ENCODE peak calls at places on chromosomes 3 and 15, in seven cellular contexts. K is PC-3, S is GM23248, J is GM23338, D is MM.1S, L is hepatocyte, B is HCT116. F is an unnamed sample.

GRCh38 chr15:64883097-64883581 is 28.6 kb upstream of the ANKDD1A start:
- DNase-seq in K (no peak), S (peak; percentile 40), J (no peak), D (no peak), L (no peak), B (no peak), F (no peak)

GRCh38 chr15:45714501-45715488 is 80.0 kb downstream of the SQOR start:
- DNase-seq in K (peak; percentile 74), S (peak; percentile 74), J (peak; percentile 86), D (peak; percentile 69), L (peak; percentile 87), B (peak; percentile 35), F (peak; percentile 84)

GRCh38 chr3:171212648-171213047 is 186.1 kb upstream of the SLC2A2 start:
- DNase-seq in K (no peak), S (no peak), J (no peak), D (no peak), L (no peak), B (no peak), F (no peak)

GRCh38 chr15:84671211-84671610 is 13.2 kb upstream of the NMB start:
- DNase-seq in K (no peak), S (peak; percentile 86), J (no peak), D (no peak), L (no peak), B (no peak), F (no peak)

GRCh38 chr3:10600159-10601125 is 95.1 kb upstream of the ATP2B2 start:
- DNase-seq in K (peak; percentile 8), S (peak; percentile 9), J (no peak), D (no peak), L (no peak), B (no peak), F (peak; percentile 44)

GRCh38 chr3:140186421-140186920 is 251.5 kb downstream of the CLSTN2 start:
- DNase-seq in K (no peak), S (peak; percentile 67), J (no peak), D (no peak), L (peak; percentile 27), B (no peak), F (no peak)

GRCh38 chr3:17832021-17832420 is 89.6 kb upstream of the TBC1D5 start:
- DNase-seq in K (no peak), S (peak; percentile 69), J (no peak), D (no peak), L (no peak), B (no peak), F (no peak)

GRCh38 chr3:59607628-59608027 is 557.8 kb upstream of the CFAP20DC start:
- DNase-seq in K (peak; percentile 14), S (peak; percentile 38), J (no peak), D (no peak), L (peak; percentile 23), B (peak; percentile 3), F (no peak)

GRCh38 chr15:31265090-31265870 is 61.4 kb upstream of the KLF13 start:
- DNase-seq in K (no peak), S (no peak), J (no peak), D (no peak), L (peak; percentile 46), B (no peak), F (peak; percentile 9)

GRCh38 chr3:186360779-186361178 is 1.3 kb downstream of the DGKG start:
- DNase-seq in K (no peak), S (no peak), J (peak; percentile 65), D (no peak), L (no peak), B (no peak), F (peak; percentile 70)

GRCh38 chr15:101558217-101558941 is 68.9 kb upstream of the PCSK6 start:
- DNase-seq in K (peak; percentile 38), S (no peak), J (no peak), D (no peak), L (peak; percentile 54), B (no peak), F (no peak)

GRCh38 chr15:98856540-98856907 is 151.1 kb downstream of the PGPEP1L start:
- DNase-seq in K (peak; percentile 74), S (peak; percentile 92), J (no peak), D (no peak), L (no peak), B (no peak), F (no peak)

GRCh38 chr3:194715022-194715800 is 29.5 kb downstream of the FAM43A start:
- DNase-seq in K (peak; percentile 28), S (peak; percentile 9), J (no peak), D (no peak), L (no peak), B (no peak), F (no peak)

GRCh38 chr15:83732770-83733169 is 78.8 kb downstream of the ADAMTSL3 start:
- DNase-seq in K (no peak), S (no peak), J (no peak), D (no peak), L (no peak), B (peak; percentile 2), F (no peak)

GRCh38 chr3:26460975-26461374 is 161.6 kb upstream of the LRRC3B start:
- DNase-seq in K (no peak), S (no peak), J (no peak), D (no peak), L (no peak), B (no peak), F (no peak)

GRCh38 chr15:69607101-69607500 is 154.5 kb downstream of the RPLP1 start:
- DNase-seq in K (no peak), S (no peak), J (peak; percentile 13), D (no peak), L (no peak), B (no peak), F (peak; percentile 31)

GRCh38 chr15:32794973-32795372 is 77.2 kb downstream of the GREM1 start:
- DNase-seq in K (peak; percentile 80), S (peak; percentile 42), J (no peak), D (no peak), L (no peak), B (no peak), F (no peak)

GRCh38 chr15:41048397-41048796 is 67.7 kb downstream of the INO80 start:
- DNase-seq in K (no peak), S (no peak), J (no peak), D (peak; percentile 38), L (no peak), B (no peak), F (no peak)

GRCh38 chr3:109275702-109276293 is 40.5 kb downstream of the DPPA2 start:
- DNase-seq in K (peak; percentile 63), S (peak; percentile 64), J (peak; percentile 85), D (peak; percentile 14), L (peak; percentile 69), B (peak; percentile 44), F (peak; percentile 86)

GRCh38 chr3:77414881-77415280 is 375.0 kb downstream of the ROBO2 start:
- DNase-seq in K (no peak), S (no peak), J (no peak), D (no peak), L (no peak), B (no peak), F (no peak)

GRCh38 chr3:58484722-58485069 is 7.2 kb upstream of the KCTD6 start:
- DNase-seq in K (no peak), S (no peak), J (no peak), D (no peak), L (no peak), B (no peak), F (no peak)

GRCh38 chr3:187739561-187740445 is 5.5 kb downstream of the BCL6 start:
- DNase-seq in K (peak; percentile 87), S (peak; percentile 92), J (peak; percentile 83), D (peak; percentile 87), L (peak; percentile 92), B (peak; percentile 60), F (peak; percentile 89)

GRCh38 chr3:11555211-11555782 is 88.4 kb downstream of the VGLL4 start:
- DNase-seq in K (no peak), S (no peak), J (no peak), D (no peak), L (no peak), B (no peak), F (no peak)

GRCh38 chr3:196012481-196012880 is 69.4 kb downstream of the TFRC start:
- DNase-seq in K (peak; percentile 85), S (peak; percentile 2), J (no peak), D (no peak), L (no peak), B (no peak), F (no peak)

GRCh38 chr3:10286596-10287295 is 6.0 kb downstream of the GHRL start:
- DNase-seq in K (peak; percentile 88), S (peak; percentile 41), J (peak; percentile 56), D (peak; percentile 37), L (no peak), B (peak; percentile 68), F (peak; percentile 53)

GRCh38 chr3:15114466-15115358 is 15.8 kb upstream of the RBSN start:
- DNase-seq in K (no peak), S (no peak), J (no peak), D (no peak), L (no peak), B (no peak), F (peak; percentile 24)

GRCh38 chr3:112101946-112102345 is 15.8 kb downstream of the C3orf52 start:
- DNase-seq in K (peak; percentile 89), S (peak; percentile 88), J (no peak), D (no peak), L (no peak), B (no peak), F (no peak)
- TF ChIP-seq EZH2phosphoT487 in K (no peak), S (no peak), J (no peak), D (no peak), L (no peak), B (no peak), F (no peak)

GRCh38 chr3:69385033-69385722 is 710 bp downstream of the FRMD4B start:
- DNase-seq in K (no peak), S (no peak), J (no peak), D (no peak), L (no peak), B (no peak), F (peak; percentile 41)
- TF ChIP-seq EZH2 in K (no peak), S (peak; percentile 69), J (peak; percentile 19), D (no peak), L (no peak), B (no peak), F (no peak)

GRCh38 chr3:23611737-23612295 is 193.9 kb upstream of the UBE2E1 start:
- DNase-seq in K (no peak), S (peak; percentile 23), J (peak; percentile 17), D (no peak), L (peak; percentile 40), B (no peak), F (no peak)
- TF ChIP-seq EZH2phosphoT487 in K (no peak), S (no peak), J (no peak), D (no peak), L (no peak), B (no peak), F (no peak)

DNA sequence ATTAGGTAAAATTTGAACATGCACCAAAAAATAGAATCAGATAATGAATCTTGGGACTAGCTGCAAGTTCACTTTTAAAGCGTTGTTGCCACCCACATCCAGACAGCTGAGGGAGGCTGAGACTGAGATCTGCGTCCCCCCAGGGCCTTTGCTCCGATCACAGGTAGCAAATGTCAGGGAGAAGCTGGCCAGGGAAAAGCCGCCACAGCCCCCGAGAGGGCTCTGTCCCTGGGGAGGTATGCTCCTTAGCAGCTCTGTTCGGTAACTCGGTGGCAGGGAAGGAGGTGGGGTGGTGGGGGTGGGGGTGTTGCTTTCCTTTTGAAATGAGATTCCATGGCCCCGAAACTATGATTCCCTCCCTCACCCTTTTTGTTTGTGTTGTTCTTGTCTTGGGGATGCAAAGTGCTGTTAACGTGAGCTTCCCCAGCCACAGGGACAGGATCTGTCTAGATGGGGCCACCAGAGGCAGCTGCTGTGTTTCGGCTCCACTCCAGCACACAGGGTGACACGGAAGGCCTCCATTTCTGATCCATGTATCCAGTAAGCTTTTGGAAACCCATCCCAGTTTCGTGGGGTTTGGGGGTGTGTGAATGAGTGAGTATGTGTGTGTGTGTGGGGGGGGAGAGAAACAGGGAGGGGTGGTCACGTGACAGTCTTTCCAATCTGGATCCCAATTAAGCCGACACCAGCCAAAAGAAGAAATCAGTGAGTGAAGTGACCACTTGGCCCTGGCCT is 1.1 kb upstream of the MINAR1 start:
- DNase-seq in K (no peak), S (no peak), J (peak; percentile 39), D (no peak), L (no peak), B (no peak), F (peak; percentile 38)
- TF ChIP-seq EZH2 in K (no peak), S (no peak), J (peak; percentile 53), D (no peak), L (no peak), B (no peak), F (no peak)